ENCODE peak calls at places on chromosomes 3 and 15, in five cellular contexts. A is activated naive CD4-positive, alpha-beta T cell; C is stimulated activated CD4-positive, alpha-beta T cell treated with anti-CD3 and anti-CD28 coated beads, Interleukin-2, amount 100 ng/mL, for 4 hours; V is astrocyte; M is bronchial epithelial cell. K is an unnamed sample.

GRCh38 chr15:29103825-29104565 is 165.6 kb downstream of the NSMCE3 start:
- DNase-seq in A (no peak), C (peak; percentile 27), V (peak; percentile 64), M (peak; percentile 28), K (no peak)

GRCh38 chr15:60975951-60976350 is 253.2 kb downstream of the RORA start:
- DNase-seq in A (no peak), C (no peak), V (no peak), M (no peak), K (no peak)

GRCh38 chr15:67165653-67166260 is 88.7 kb downstream of the AAGAB start:
- DNase-seq in A (no peak), C (no peak), V (peak; percentile 94), M (peak; percentile 45), K (no peak)

GRCh38 chr15:57298204-57298603 is 78.1 kb upstream of the CGNL1 start:
- DNase-seq in A (no peak), C (no peak), V (peak; percentile 32), M (no peak), K (no peak)

GRCh38 chr3:127074900-127075360 is 92.0 kb downstream of the PLXNA1 start:
- DNase-seq in A (no peak), C (no peak), V (peak; percentile 79), M (peak; percentile 67), K (peak; percentile 81)

GRCh38 chr3:193971268-193971751 is 164.6 kb upstream of the HES1 start:
- DNase-seq in A (no peak), C (no peak), V (peak; percentile 79), M (peak; percentile 73), K (no peak)

GRCh38 chr3:170111147-170111771 is 70.3 kb downstream of the PHC3 start:
- DNase-seq in A (no peak), C (no peak), V (no peak), M (no peak), K (no peak)

GRCh38 chr3:126540946-126541627 is 17.1 kb downstream of the CHST13 start:
- DNase-seq in A (no peak), C (no peak), V (no peak), M (no peak), K (peak; percentile 47)

GRCh38 chr15:91471410-91471993 is 371.4 kb downstream of the SV2B start:
- DNase-seq in A (no peak), C (no peak), V (peak; percentile 91), M (no peak), K (no peak)

GRCh38 chr3:24519368-24520100 is 24.9 kb upstream of the THRB start:
- DNase-seq in A (no peak), C (no peak), V (no peak), M (no peak), K (no peak)

GRCh38 chr15:79023918-79024317 is 66.7 kb downstream of the RASGRF1 start:
- DNase-seq in A (no peak), C (no peak), V (no peak), M (no peak), K (no peak)

GRCh38 chr15:42491540-42492225 is 742 bp upstream of the ZNF106 start:
- DNase-seq in A (no peak), C (no peak), V (peak; percentile 74), M (peak; percentile 80), K (no peak)

GRCh38 chr3:43796041-43796596 is 105.4 kb downstream of the ABHD5 start:
- DNase-seq in A (no peak), C (no peak), V (no peak), M (peak; percentile 80), K (no peak)

GRCh38 chr3:36635731-36636130 is 128.6 kb downstream of the DCLK3 start:
- DNase-seq in A (no peak), C (no peak), V (no peak), M (peak; percentile 90), K (no peak)

GRCh38 chr15:68676011-68676605 is 97.3 kb downstream of the CORO2B start:
- DNase-seq in A (no peak), C (no peak), V (no peak), M (no peak), K (no peak)

GRCh38 chr3:28716939-28717338 is 368.3 kb upstream of the AZI2 start:
- DNase-seq in A (no peak), C (no peak), V (no peak), M (no peak), K (no peak)

GRCh38 chr15:67146214-67146613 is 80.8 kb downstream of the SMAD3 start:
- DNase-seq in A (no peak), C (no peak), V (peak; percentile 91), M (peak; percentile 56), K (no peak)

GRCh38 chr3:115958531-115958930 is 335.2 kb downstream of the GAP43 start:
- DNase-seq in A (no peak), C (no peak), V (no peak), M (no peak), K (no peak)

GRCh38 chr3:68447885-68448284 is 484.5 kb downstream of the TAFA4 start:
- DNase-seq in A (no peak), C (no peak), V (no peak), M (no peak), K (no peak)

GRCh38 chr3:134517796-134518195 is 31.9 kb downstream of the CEP63 start:
- DNase-seq in A (no peak), C (no peak), V (peak; percentile 31), M (peak; percentile 20), K (no peak)

GRCh38 chr3:189664311-189664710 is 33.1 kb downstream of the TP63 start:
- DNase-seq in A (no peak), C (no peak), V (peak; percentile 90), M (peak; percentile 91), K (no peak)

GRCh38 chr15:69666921-69667811 is 214.5 kb downstream of the RPLP1 start:
- DNase-seq in A (no peak), C (no peak), V (no peak), M (no peak), K (peak; percentile 38)

GRCh38 chr15:91338763-91339162 is 238.7 kb downstream of the SV2B start:
- DNase-seq in A (no peak), C (no peak), V (peak; percentile 32), M (peak; percentile 8), K (no peak)

GRCh38 chr15:80182611-80183210 is 29.9 kb downstream of the FAH start:
- DNase-seq in A (no peak), C (no peak), V (peak; percentile 76), M (no peak), K (no peak)

GRCh38 chr3:100002599-100003350 is 111.5 kb downstream of the FILIP1L start:
- DNase-seq in A (no peak), C (no peak), V (peak; percentile 100), M (peak; percentile 99), K (no peak)

GRCh38 chr3:160612386-160613115 is 47.2 kb upstream of the KPNA4 start:
- DNase-seq in A (no peak), C (no peak), V (no peak), M (peak; percentile 68), K (no peak)

K was measured in GF-D8.